ENCODE peak calls at places on chromosomes 6 and 20, in four cellular contexts. X is lung, D is neural crest cell, M is cardiac muscle cell. A is an unnamed sample.

GRCh38 chr20:57382516-57382915 is 8.7 kb upstream of the RBM38 start:
- DNase-seq in X (no peak), D (no peak), M (no peak), A (no peak)

GRCh38 chr20:63529180-63529860 is 7.9 kb downstream of the PTK6 start:
- DNase-seq in X (no peak), D (no peak), M (no peak), A (peak)

GRCh38 chr20:45581702-45582101 is 2.6 kb upstream of the WFDC8 start:
- DNase-seq in X (no peak), D (no peak), M (peak), A (no peak)

GRCh38 chr6:47278545-47278944 is 31.2 kb downstream of the TNFRSF21 start:
- DNase-seq in X (no peak), D (no peak), M (peak), A (no peak)

GRCh38 chr6:136761227-136761922 is 30.9 kb downstream of the MAP3K5 start:
- DNase-seq in X (no peak), D (no peak), M (peak), A (no peak)

GRCh38 chr20:57429579-57430202 is 38.5 kb downstream of the RBM38 start:
- DNase-seq in X (no peak), D (no peak), M (no peak), A (no peak)

GRCh38 chr6:57303931-57304681 is 13.3 kb upstream of the PRIM2 start:
- DNase-seq in X (no peak), D (no peak), M (peak), A (no peak)

GRCh38 chr20:23235173-23236027 is 115.2 kb upstream of the NXT1 start:
- DNase-seq in X (peak), D (peak), M (peak), A (peak)

GRCh38 chr6:9708600-9708999 is 706.3 kb downstream of the TFAP2A start:
- DNase-seq in X (no peak), D (no peak), M (no peak), A (no peak)

GRCh38 chr6:35691027-35691824 is 2.5 kb upstream of the FKBP5 start:
- DNase-seq in X (peak), D (no peak), M (peak), A (no peak)

GRCh38 chr6:141252828-141253608 is 879.7 kb upstream of the GJE1 start:
- DNase-seq in X (no peak), D (no peak), M (peak), A (no peak)

GRCh38 chr20:32455171-32455900 is 97.2 kb downstream of the ASXL1 start:
- DNase-seq in X (no peak), D (no peak), M (no peak), A (no peak)

GRCh38 chr20:7406671-7407070 is 533.6 kb downstream of the HAO1 start:
- DNase-seq in X (no peak), D (no peak), M (no peak), A (no peak)

DNA sequence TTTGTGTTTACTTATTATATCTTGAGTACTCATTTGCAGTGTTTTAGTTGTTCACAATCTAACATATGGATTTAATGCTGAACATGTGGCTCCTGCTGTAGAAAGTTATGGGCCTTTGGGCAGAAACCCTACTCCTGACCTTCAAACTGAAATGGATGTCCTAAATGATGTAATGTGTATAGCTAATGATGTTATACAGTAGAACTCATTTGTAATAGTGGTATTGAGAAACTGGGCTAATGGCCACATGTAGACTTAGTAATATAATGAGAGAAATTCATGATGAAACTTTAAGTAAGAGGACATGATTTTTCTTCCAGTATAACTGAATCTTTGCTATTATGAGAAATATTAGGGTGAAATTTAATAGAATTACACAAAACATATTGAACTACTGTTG is 121.3 kb upstream of the PTPRK start:
- DNase-seq in X (no peak), D (no peak), M (peak), A (no peak)
- TF ChIP-seq CTCF in X (no peak), D (no peak), M (no peak), A (no peak)

DNA sequence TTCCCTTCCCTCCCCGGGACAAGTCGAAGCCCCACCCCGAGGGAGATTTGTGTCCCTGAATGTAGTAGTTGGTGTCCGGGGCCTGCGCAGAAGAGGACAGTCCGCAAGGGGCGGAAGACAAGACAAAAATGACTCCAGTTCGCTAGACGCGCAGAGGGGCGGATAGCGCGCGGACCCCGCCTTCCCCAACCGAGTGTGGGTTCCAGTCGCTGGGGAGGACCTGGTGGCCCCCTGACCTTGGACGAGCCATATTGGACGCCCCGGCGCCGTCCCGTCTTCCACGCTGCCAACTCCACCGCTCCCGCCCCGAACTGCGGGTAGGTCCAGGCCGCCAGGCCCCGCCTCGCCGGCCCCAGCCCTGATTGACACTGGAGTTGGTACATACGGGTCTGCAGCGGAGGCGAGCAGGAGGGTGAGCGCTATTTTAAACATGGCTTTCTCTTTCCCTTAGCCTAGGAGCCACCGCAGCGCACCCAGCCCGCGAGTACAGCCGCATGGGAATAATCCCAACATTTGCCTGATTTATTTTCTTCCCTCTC is 802 bp downstream of the HMGN3 start:
- DNase-seq in X (peak), D (peak), M (peak), A (peak)
- TF ChIP-seq CTCF in X (no peak), D (peak), M (peak), A (peak)

GRCh38 chr20:47020231-47020630 is 125.6 kb downstream of the EYA2 start:
- DNase-seq in X (no peak), D (no peak), M (no peak), A (no peak)
- TF ChIP-seq CTCF in X (no peak), D (no peak), M (no peak), A (no peak)

DNA sequence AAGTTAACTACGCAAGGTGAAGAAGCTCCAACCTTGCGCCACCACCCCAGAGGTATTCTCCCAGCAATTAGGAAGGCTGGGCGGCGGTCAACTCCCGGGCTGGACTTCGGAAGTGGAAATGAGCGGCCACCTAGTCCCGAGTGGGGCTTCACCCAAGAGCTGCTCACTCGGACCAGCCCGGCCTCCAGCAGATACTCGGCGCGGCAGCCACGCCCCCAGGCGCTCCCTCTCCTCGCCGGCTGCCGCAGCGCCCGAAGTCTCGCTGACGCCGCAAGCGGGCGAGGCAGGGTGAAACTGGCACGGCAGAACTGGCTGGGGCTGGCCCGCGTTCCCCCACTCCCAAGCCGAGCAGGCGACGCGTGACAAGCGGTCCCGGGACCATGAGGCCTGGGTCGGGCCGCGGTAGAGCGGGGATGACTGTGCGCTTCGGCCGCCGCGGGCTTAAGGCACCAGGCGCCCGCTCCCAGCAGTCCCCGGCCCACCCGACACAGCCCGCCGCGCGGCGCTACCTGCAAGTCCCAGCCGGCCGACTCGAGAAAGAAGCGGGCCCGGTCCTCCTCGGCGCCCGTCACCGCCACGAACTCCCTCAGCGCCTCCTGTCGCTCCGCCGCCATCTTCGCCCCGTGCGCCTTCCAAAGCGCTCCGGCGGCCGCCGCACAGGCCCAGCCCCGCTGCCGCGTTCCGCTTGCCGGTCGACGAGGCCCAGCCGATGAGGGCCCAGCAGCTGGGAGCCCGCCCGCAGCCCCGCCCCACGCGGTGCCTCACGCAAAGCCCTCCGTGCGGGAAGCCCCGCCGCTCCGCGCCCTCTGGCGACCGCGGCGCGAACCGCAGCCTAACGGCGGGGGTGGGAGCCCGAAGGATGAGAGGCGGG is at the start of gene NSFL1C:
- DNase-seq in X (peak), D (peak), M (peak), A (peak)
- TF ChIP-seq CTCF in X (peak), D (peak), M (peak), A (peak)

DNA sequence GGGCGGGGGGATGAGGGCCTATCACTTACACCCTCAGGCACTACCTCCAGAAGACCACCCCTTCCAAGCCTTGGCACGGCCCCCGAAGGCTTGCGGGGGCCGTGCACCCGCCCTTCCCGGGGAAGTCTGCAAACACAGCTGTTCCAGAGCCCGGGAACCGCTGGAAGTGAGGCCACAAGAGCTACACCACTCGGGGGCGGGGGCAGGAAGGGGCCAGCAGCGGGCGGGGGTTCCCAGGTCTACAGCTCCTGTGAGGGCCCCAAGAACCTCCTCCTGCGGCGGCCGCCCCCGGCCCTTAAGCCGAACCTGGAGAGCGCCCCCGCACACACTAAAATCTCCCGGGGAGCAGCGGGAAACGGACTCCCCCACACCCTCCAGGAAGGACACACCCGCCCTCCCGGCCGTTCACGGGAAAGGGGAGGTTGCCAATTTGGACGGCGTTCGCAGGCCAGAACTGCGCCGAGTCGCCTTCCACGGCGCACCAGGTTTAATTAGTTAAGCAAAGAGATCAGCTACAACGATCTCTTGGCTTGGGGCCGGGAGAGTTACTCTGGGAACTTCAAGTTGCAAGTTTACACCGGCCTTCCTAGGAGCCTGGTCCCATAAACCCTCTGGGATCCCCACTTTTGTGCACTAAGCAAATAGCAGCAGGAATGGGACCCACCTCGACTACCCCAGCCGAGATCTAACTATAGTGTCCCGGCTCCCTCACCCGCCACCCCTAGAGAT is 1.8 kb downstream of the JAG1 start:
- DNase-seq in X (peak), D (no peak), M (peak), A (peak)
- TF ChIP-seq CTCF in X (no peak), D (no peak), M (no peak), A (no peak)